ENCODE peak calls at places on chromosome 4, in ten cellular contexts. P is BJ; W is testis; H is tibial nerve; Q is adipocyte; K is psoas muscle; Y is cardiac muscle cell; G is Peyer's patch; E is CD8-positive, alpha-beta T cell; I is pancreas. S is an unnamed sample.

GRCh38 chr4:24266014-24266413 is 318.3 kb downstream of the DHX15 start:
- DNase-seq in G (no peak), K (peak; percentile 34), W (no peak), Q (no peak), E (no peak), H (no peak), Y (no peak), I (no peak), P (no peak), S (no peak)

GRCh38 chr4:183989471-183989870 is 84.4 kb downstream of the STOX2 start:
- DNase-seq in P (no peak), I (no peak), G (no peak), W (no peak), E (no peak), H (no peak), K (no peak), Y (no peak), Q (peak; percentile 36), S (no peak)

GRCh38 chr4:86775061-86775460 is 74.1 kb downstream of the SLC10A6 start:
- DNase-seq in Q (peak; percentile 6), Y (no peak), K (no peak), E (no peak), H (no peak), P (no peak), W (no peak), G (no peak), I (no peak), S (no peak)

GRCh38 chr4:53558061-53558801 is 33.1 kb downstream of the LNX1 start:
- DNase-seq in W (no peak), H (no peak), K (no peak), P (no peak), E (no peak), G (no peak), Q (peak; percentile 40), I (no peak), Y (no peak), S (no peak)

GRCh38 chr4:8760561-8760960 is 111.1 kb downstream of the HMX1 start:
- DNase-seq in I (peak; percentile 39), K (no peak), E (no peak), Q (no peak), P (no peak), Y (no peak), G (no peak), W (no peak), H (no peak), S (no peak)

GRCh38 chr4:36613999-36614398 is 332.6 kb downstream of the DTHD1 start:
- DNase-seq in Y (no peak), P (no peak), E (no peak), H (no peak), K (no peak), I (no peak), W (no peak), G (no peak), Q (no peak), S (no peak)

GRCh38 chr4:114286275-114286674 is 306.8 kb upstream of the ARSJ start:
- DNase-seq in K (no peak), E (no peak), I (no peak), H (no peak), G (no peak), W (no peak), Q (peak; percentile 57), P (no peak), Y (no peak), S (no peak)

GRCh38 chr4:99504804-99505502 is 5.9 kb upstream of the C4orf17 start:
- DNase-seq in G (no peak), I (no peak), Y (no peak), P (no peak), E (no peak), H (no peak), W (no peak), Q (no peak), K (no peak), S (no peak)

GRCh38 chr4:74364649-74365491 is at the start of gene EREG:
- DNase-seq in P (peak; percentile 31), H (no peak), G (peak; percentile 65), W (peak; percentile 15), I (peak; percentile 64), Q (peak; percentile 60), K (peak; percentile 14), Y (peak; percentile 62), E (no peak), S (peak; percentile 73)

GRCh38 chr4:7614350-7614949 is 179.7 kb upstream of the PSAPL1 start:
- DNase-seq in G (no peak), H (no peak), W (no peak), I (no peak), Q (no peak), P (no peak), K (no peak), E (no peak), Y (no peak), S (no peak)

GRCh38 chr4:9989918-9990635 is 31.2 kb downstream of the SLC2A9 start:
- DNase-seq in Y (no peak), G (no peak), H (no peak), W (no peak), I (no peak), E (no peak), K (no peak), Q (no peak), P (no peak), S (no peak)

GRCh38 chr4:78293348-78293747 is 236.2 kb downstream of the FRAS1 start:
- DNase-seq in P (peak; percentile 62), E (no peak), I (no peak), W (no peak), Y (no peak), G (no peak), H (no peak), K (no peak), Q (peak; percentile 47), S (no peak)

GRCh38 chr4:44493924-44494323 is 45.3 kb upstream of the KCTD8 start:
- DNase-seq in P (no peak), G (no peak), W (no peak), H (no peak), Q (peak; percentile 37), I (no peak), E (no peak), Y (peak; percentile 63), K (no peak), S (no peak)

GRCh38 chr4:92106816-92107215 is 196.9 kb upstream of the GRID2 start:
- DNase-seq in P (no peak), G (no peak), I (no peak), K (no peak), Y (no peak), H (no peak), W (no peak), E (no peak), Q (no peak), S (no peak)

GRCh38 chr4:24644983-24645764 is 60.8 kb upstream of the DHX15 start:
- DNase-seq in H (no peak), P (no peak), W (no peak), K (no peak), G (no peak), Q (no peak), Y (no peak), E (no peak), I (no peak), S (no peak)

GRCh38 chr4:56158483-56158882 is 209.7 kb downstream of the CEP135 start:
- DNase-seq in E (no peak), G (peak; percentile 52), I (no peak), P (no peak), Y (no peak), K (no peak), Q (no peak), H (no peak), W (no peak), S (peak; percentile 40)

GRCh38 chr4:1462009-1462767 is 55.9 kb upstream of the NKX1-1 start:
- DNase-seq in G (no peak), P (no peak), K (no peak), H (no peak), Y (no peak), E (no peak), W (no peak), Q (no peak), I (peak; percentile 45), S (peak; percentile 18)
- H3K27me3 ChIP-seq in G (no peaks in the 10 kb centered on the region), P (peaks cover 11% of the 10 kb centered on the region), K (peaks cover 59% of the 10 kb centered on the region), H (peaks cover 61% of the 10 kb centered on the region), Y (peaks cover 29% of the 10 kb centered on the region), E (no peaks in the 10 kb centered on the region), W (no peaks in the 10 kb centered on the region), Q (peaks cover 76% of the 10 kb centered on the region), I (peaks cover 7% of the 10 kb centered on the region), S (no peaks in the 10 kb centered on the region)

DNA sequence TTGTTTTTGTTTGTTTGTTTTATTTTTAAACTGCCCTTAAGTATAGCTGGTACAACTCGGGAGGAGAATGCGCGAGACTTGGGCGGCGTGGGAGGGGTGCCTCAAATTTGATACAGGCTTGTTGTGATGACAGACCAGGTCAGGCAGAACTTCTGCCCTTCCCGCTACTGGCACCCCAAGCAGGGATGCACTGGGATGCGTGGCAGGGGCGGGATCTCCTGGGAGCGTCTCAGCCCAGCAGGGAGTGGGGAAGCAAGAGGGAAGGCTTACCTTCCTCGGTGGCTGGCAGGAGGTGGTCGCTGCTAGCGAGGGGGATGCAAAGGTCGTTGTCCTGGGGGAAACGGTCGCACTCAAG is 842 bp downstream of the SFRP2 start:
- DNase-seq in Y (no peak), Q (no peak), K (peak; percentile 18), G (no peak), P (no peak), H (no peak), E (no peak), I (no peak), W (no peak), S (no peak)
- H3K27me3 ChIP-seq in Y (peaks cover 63% of the 10 kb centered on the region), Q (peaks cover 30% of the 10 kb centered on the region), K (peaks cover 62% of the 10 kb centered on the region), G (no peaks in the 10 kb centered on the region), P (peaks cover 45% of the 10 kb centered on the region), H (peaks cover 68% of the 10 kb centered on the region), E (peaks cover 52% of the 10 kb centered on the region), I (peaks cover 51% of the 10 kb centered on the region), W (no peaks in the 10 kb centered on the region), S (no peaks in the 10 kb centered on the region)

DNA sequence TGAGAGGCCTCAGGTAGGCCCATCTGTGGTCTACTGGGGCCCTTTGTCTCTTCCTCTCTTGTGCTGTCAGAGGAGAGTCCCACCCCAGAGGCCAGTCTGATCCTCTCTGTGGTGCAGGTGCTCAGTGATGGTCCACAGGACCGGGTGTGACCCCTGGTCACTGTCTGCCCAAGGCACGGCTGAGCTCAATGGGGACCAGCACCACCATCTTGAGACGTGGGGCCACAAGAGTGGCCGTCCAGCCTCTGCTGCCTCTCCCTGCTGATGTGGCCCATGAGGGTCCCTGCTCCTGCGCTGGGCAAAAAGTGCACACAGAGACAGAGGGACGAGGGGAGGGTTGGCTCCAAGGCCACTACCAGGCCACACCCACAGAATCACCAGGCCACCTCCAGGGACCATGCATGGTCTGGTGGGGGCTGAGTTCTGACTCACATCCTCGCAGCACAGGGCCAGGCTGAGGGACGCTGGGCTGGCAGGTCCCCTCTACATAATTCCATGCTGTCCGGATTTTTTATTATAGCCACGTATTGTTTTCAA is 88.3 kb downstream of the FAM53A start:
- DNase-seq in G (no peak), P (no peak), Q (no peak), Y (no peak), H (no peak), E (no peak), W (no peak), K (no peak), I (peak; percentile 21), S (no peak)
- H3K27me3 ChIP-seq in G (no peaks in the 10 kb centered on the region), P (peaks cover 3% of the 10 kb centered on the region), Q (peaks cover 19% of the 10 kb centered on the region), Y (no peaks in the 10 kb centered on the region), H (peaks cover 17% of the 10 kb centered on the region), E (no peaks in the 10 kb centered on the region), W (no peaks in the 10 kb centered on the region), K (peaks cover 48% of the 10 kb centered on the region), I (no peaks in the 10 kb centered on the region), S (no peaks in the 10 kb centered on the region)

GRCh38 chr4:80140237-80140636 is 57.1 kb upstream of the PRDM8 start:
- DNase-seq in Y (no peak), K (no peak), P (no peak), Q (no peak), W (no peak), E (no peak), G (no peak), H (no peak), I (no peak), S (no peak)
- H3K27me3 ChIP-seq in Y (no peaks in the 10 kb centered on the region), K (no peaks in the 10 kb centered on the region), P (no peaks in the 10 kb centered on the region), Q (no peaks in the 10 kb centered on the region), W (no peaks in the 10 kb centered on the region), E (no peaks in the 10 kb centered on the region), G (no peaks in the 10 kb centered on the region), H (no peaks in the 10 kb centered on the region), I (no peaks in the 10 kb centered on the region), S (no peaks in the 10 kb centered on the region)

S was measured in Caco-2.